ENCODE peak calls at places on chromosomes 4 and X, in seven cellular contexts. D is foreskin fibroblast; P is Karpas-422; C is MCF 10A; R is tibial nerve; O is stimulated activated CD8-positive, alpha-beta memory T cell treated with anti-CD3 and anti-CD28 coated beads, Interleukin-4, amount 100 ng/mL, for 24 hours; S is T-helper 22 cell. Z is an unnamed sample.

GRCh38 chr4:189279188-189279587 is 661.5 kb upstream of the FRG1 start:
- DNase-seq in D (no peak), P (no peak), C (no peak), R (no peak), O (no peak), S (no peak), Z (no peak)

GRCh38 chrX:130245441-130245840 is 23.3 kb downstream of the ZNF280C start:
- DNase-seq in D (peak), P (no peak), C (no peak), R (no peak), O (no peak), S (no peak), Z (no peak)

GRCh38 chr4:98570160-98570797 is 88.1 kb downstream of the TSPAN5 start:
- DNase-seq in D (no peak), P (no peak), C (no peak), R (no peak), O (no peak), S (no peak), Z (no peak)

GRCh38 chrX:40938418-40938817 is 146.8 kb upstream of the USP9X start:
- DNase-seq in D (peak), P (no peak), C (peak), R (no peak), O (no peak), S (no peak), Z (no peak)

GRCh38 chrX:41023098-41023497 is 62.1 kb upstream of the USP9X start:
- DNase-seq in D (no peak), P (no peak), C (no peak), R (no peak), O (no peak), S (no peak), Z (no peak)

GRCh38 chr4:25867781-25868180 is 5.0 kb upstream of the SEL1L3 start:
- DNase-seq in D (no peak), P (no peak), C (no peak), R (no peak), O (no peak), S (no peak), Z (no peak)

GRCh38 chrX:96394566-96394965 is 290.1 kb upstream of the DIAPH2 start:
- DNase-seq in D (peak), P (no peak), C (no peak), R (no peak), O (no peak), S (no peak), Z (no peak)

GRCh38 chr4:173827707-173828106 is 297.7 kb upstream of the HAND2 start:
- DNase-seq in D (no peak), P (no peak), C (no peak), R (no peak), O (no peak), S (no peak), Z (no peak)

GRCh38 chr4:7466904-7467303 is 32.2 kb upstream of the PSAPL1 start:
- DNase-seq in D (no peak), P (no peak), C (no peak), R (no peak), O (no peak), S (no peak), Z (no peak)

GRCh38 chrX:23901805-23902204 is 5.9 kb downstream of the APOO start:
- DNase-seq in D (peak), P (peak), C (peak), R (peak), O (no peak), S (no peak), Z (no peak)

GRCh38 chr4:55038176-55038890 is 87.1 kb downstream of the KDR start:
- DNase-seq in D (peak), P (no peak), C (peak), R (no peak), O (no peak), S (no peak), Z (no peak)

GRCh38 chr4:86973668-86974067 is 38.9 kb downstream of the AFF1 start:
- DNase-seq in D (no peak), P (no peak), C (no peak), R (no peak), O (no peak), S (no peak), Z (no peak)

GRCh38 chr4:158170691-158171455 is 2.0 kb downstream of the GASK1B start:
- DNase-seq in D (peak), P (peak), C (peak), R (peak), O (no peak), S (no peak), Z (no peak)

GRCh38 chr4:163606885-163607284 is 112.4 kb downstream of the TMA16 start:
- DNase-seq in D (no peak), P (no peak), C (no peak), R (no peak), O (no peak), S (no peak), Z (no peak)

GRCh38 chrX:69150294-69150960 is 14.8 kb downstream of the PJA1 start:
- DNase-seq in D (no peak), P (no peak), C (peak), R (no peak), O (no peak), S (no peak), Z (no peak)

GRCh38 chr4:2808001-2808400 is 15.1 kb downstream of the SH3BP2 start:
- DNase-seq in D (no peak), P (no peak), C (no peak), R (no peak), O (no peak), S (no peak), Z (no peak)

GRCh38 chr4:14967982-14968381 is 34.3 kb upstream of the CPEB2 start:
- DNase-seq in D (no peak), P (no peak), C (peak), R (no peak), O (no peak), S (no peak), Z (peak)

GRCh38 chr4:3121110-3121509 is 46.6 kb downstream of the HTT start:
- DNase-seq in D (no peak), P (no peak), C (no peak), R (no peak), O (no peak), S (no peak), Z (no peak)

GRCh38 chr4:32789026-32789608 is 2068.9 kb downstream of the PCDH7 start:
- DNase-seq in D (peak), P (no peak), C (peak), R (no peak), O (no peak), S (no peak), Z (peak)

GRCh38 chrX:41445171-41445570 is 2.0 kb upstream of the NYX start:
- DNase-seq in D (no peak), P (no peak), C (no peak), R (no peak), O (no peak), S (no peak), Z (no peak)

GRCh38 chr4:53068755-53069154 is 206.6 kb downstream of the RASL11B start:
- DNase-seq in D (no peak), P (no peak), C (no peak), R (no peak), O (no peak), S (no peak), Z (no peak)

GRCh38 chrX:66150188-66150587 is 13.9 kb upstream of the HEPH start:
- DNase-seq in D (no peak), P (no peak), C (no peak), R (no peak), O (no peak), S (no peak), Z (no peak)

GRCh38 chrX:118630843-118631242 is 96.6 kb upstream of the IL13RA1 start:
- DNase-seq in D (no peak), P (no peak), C (no peak), R (no peak), O (no peak), S (no peak), Z (no peak)

GRCh38 chr4:83850435-83850834 is 314.5 kb downstream of the GPAT3 start:
- DNase-seq in D (no peak), P (no peak), C (no peak), R (no peak), O (no peak), S (no peak), Z (no peak)

GRCh38 chrX:71911023-71911730 is 532 bp downstream of the NHSL2 start:
- DNase-seq in D (no peak), P (no peak), C (no peak), R (no peak), O (peak), S (no peak), Z (no peak)

GRCh38 chr4:85884251-85884650 is 409.3 kb downstream of the ARHGAP24 start:
- DNase-seq in D (no peak), P (no peak), C (no peak), R (no peak), O (no peak), S (no peak), Z (no peak)

GRCh38 chr4:791866-792630 is 33.9 kb downstream of the CPLX1 start:
- DNase-seq in D (no peak), P (peak), C (no peak), R (peak), O (peak), S (peak), Z (no peak)

GRCh38 chr4:98510757-98511517 is 147.5 kb downstream of the TSPAN5 start:
- DNase-seq in D (peak), P (no peak), C (peak), R (no peak), O (no peak), S (no peak), Z (peak)

GRCh38 chr4:48193096-48193836 is 59.2 kb upstream of the TXK start:
- DNase-seq in D (no peak), P (no peak), C (no peak), R (no peak), O (no peak), S (no peak), Z (no peak)

GRCh38 chr4:102392033-102392744 is 46.9 kb upstream of the SLC39A8 start:
- DNase-seq in D (no peak), P (no peak), C (no peak), R (no peak), O (no peak), S (no peak), Z (no peak)

GRCh38 chr4:160514126-160514525 is 1411.2 kb downstream of the RAPGEF2 start:
- DNase-seq in D (no peak), P (no peak), C (no peak), R (no peak), O (no peak), S (no peak), Z (no peak)

GRCh38 chrX:69063486-69063885 is 101.8 kb downstream of the PJA1 start:
- DNase-seq in D (no peak), P (no peak), C (no peak), R (no peak), O (no peak), S (no peak), Z (no peak)

GRCh38 chr4:187235456-187236170 is 512.0 kb upstream of the FAT1 start:
- DNase-seq in D (no peak), P (no peak), C (no peak), R (no peak), O (no peak), S (no peak), Z (no peak)

GRCh38 chrX:153900806-153901752 is 3.4 kb upstream of the AVPR2 start:
- DNase-seq in D (peak), P (peak), C (peak), R (no peak), O (no peak), S (peak), Z (peak)

GRCh38 chr4:53015681-53016080 is 153.6 kb downstream of the RASL11B start:
- DNase-seq in D (peak), P (peak), C (peak), R (no peak), O (no peak), S (no peak), Z (no peak)

GRCh38 chr4:146072381-146072780 is 103.1 kb upstream of the LSM6 start:
- DNase-seq in D (peak), P (no peak), C (peak), R (no peak), O (no peak), S (no peak), Z (peak)

GRCh38 chrX:70436380-70436779 is 8.3 kb upstream of the DLG3 start:
- DNase-seq in D (no peak), P (peak), C (no peak), R (no peak), O (no peak), S (no peak), Z (no peak)

GRCh38 chrX:2854918-2855317 is 26.2 kb downstream of the GYG2 start:
- DNase-seq in D (no peak), P (no peak), C (no peak), R (no peak), O (no peak), S (no peak), Z (no peak)

GRCh38 chrX:70552174-70552704 is 107.6 kb downstream of the DLG3 start:
- DNase-seq in D (no peak), P (no peak), C (no peak), R (no peak), O (no peak), S (no peak), Z (no peak)